ENCODE peak calls at places on chromosomes 11 and 22, in six cellular contexts. P is left lung, S is WTC11, Z is dorsolateral prefrontal cortex, A is pancreas, E is GM12878. K is an unnamed sample.

GRCh38 chr22:25492950-25493790 is 71.3 kb upstream of the GRK3 start:
- DNase-seq in P (no peak), S (no peak), Z (peak; percentile 99), A (no peak), E (no peak), K (no peak)

GRCh38 chr11:107593941-107594340 is 3.0 kb downstream of the ELMOD1 start:
- DNase-seq in P (no peak), S (peak; percentile 21), Z (no peak), A (no peak), E (no peak), K (no peak)

GRCh38 chr22:46914916-46915894 is 152.8 kb downstream of the TBC1D22A start:
- DNase-seq in P (no peak), S (no peak), Z (no peak), A (no peak), E (no peak), K (no peak)

GRCh38 chr11:68750197-68750987 is 928 bp downstream of the TESMIN start:
- DNase-seq in P (peak; percentile 88), S (peak; percentile 94), Z (no peak), A (no peak), E (no peak), K (peak; percentile 32)

GRCh38 chr11:57315491-57315890 is 9.3 kb downstream of the TNKS1BP1 start:
- DNase-seq in P (no peak), S (peak; percentile 39), Z (no peak), A (peak; percentile 49), E (no peak), K (no peak)

GRCh38 chr22:41598081-41598480 is 8.4 kb upstream of the PMM1 start:
- DNase-seq in P (no peak), S (no peak), Z (no peak), A (no peak), E (no peak), K (no peak)

GRCh38 chr11:128324051-128324481 is 263.3 kb downstream of the ETS1 start:
- DNase-seq in P (no peak), S (no peak), Z (no peak), A (no peak), E (no peak), K (no peak)

GRCh38 chr11:59787816-59788215 is 22.8 kb downstream of the MRPL16 start:
- DNase-seq in P (no peak), S (no peak), Z (no peak), A (no peak), E (no peak), K (no peak)

GRCh38 chr11:32858731-32859130 is 29.0 kb downstream of the PRRG4 start:
- DNase-seq in P (no peak), S (no peak), Z (no peak), A (no peak), E (no peak), K (no peak)

GRCh38 chr22:23095467-23096342 is 25.4 kb downstream of the GNAZ start:
- DNase-seq in P (no peak), S (no peak), Z (peak; percentile 39), A (no peak), E (no peak), K (no peak)

GRCh38 chr11:17528181-17528691 is 16.0 kb downstream of the USH1C start:
- DNase-seq in P (peak; percentile 75), S (peak; percentile 82), Z (peak; percentile 62), A (peak; percentile 52), E (no peak), K (no peak)

DNA sequence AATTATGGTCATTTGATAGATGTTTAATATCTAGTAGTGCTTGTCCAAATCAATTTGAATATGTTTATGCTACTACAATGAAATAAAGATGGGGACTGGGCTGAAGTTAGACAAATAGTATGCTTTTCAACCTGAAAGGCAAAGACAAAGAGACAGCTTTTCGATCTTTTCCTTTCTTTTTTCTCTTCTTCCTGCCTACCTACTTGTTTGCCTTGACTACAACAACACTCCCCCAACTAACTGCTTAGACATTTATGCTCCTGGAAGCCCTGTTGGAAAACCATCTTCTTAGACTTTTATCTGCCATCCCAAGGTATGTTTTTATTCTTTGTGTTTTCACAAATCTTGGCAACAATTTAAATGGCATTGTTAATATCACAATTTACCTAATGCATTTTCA is 374.4 kb upstream of the DDI1 start:
- DNase-seq in P (no peak), S (no peak), Z (no peak), A (no peak), E (no peak), K (no peak)
- TF ChIP-seq CTCF in P (no peak), S (no peak), Z (no peak), A (no peak), E (no peak), K (no peak)

DNA sequence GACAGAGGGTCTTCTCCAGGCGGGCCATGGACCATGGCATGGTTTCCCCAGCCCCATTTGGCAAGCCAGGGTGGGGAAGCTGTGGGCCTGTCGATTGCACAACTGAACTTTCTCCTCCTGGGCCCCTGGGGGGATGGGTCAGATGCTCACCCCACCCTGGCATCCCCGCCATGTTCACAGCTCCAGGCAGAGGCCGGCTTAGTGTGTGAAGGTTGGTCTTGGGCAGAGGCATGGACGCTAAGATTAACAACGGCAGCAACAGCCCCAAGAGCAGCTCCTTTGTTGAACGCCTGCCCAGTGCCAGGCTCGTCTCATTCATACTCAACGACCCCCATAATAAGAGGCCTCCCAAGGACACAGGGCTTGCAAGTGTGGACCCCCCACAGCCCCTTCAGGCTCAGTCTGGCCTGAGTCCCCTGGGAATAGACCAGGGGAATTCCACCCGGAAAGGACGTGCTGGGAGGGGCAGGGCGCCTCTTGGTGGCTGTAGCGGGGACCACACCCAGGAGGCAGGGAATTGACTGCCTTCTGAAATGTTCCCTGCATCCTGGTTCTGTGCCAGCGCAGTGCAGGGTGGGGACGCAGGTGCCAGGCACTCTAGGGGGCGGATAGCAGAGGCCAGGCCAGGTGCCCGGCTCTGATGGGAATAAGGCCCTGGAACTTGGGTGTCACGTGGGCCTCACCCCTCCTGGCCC is 8.3 kb downstream of the TSPO start:
- DNase-seq in P (no peak), S (peak; percentile 69), Z (no peak), A (peak; percentile 68), E (no peak), K (no peak)
- TF ChIP-seq CTCF in P (no peak), S (peak; percentile 62), Z (no peak), A (peak; percentile 8), E (peak; percentile 38), K (no peak)

GRCh38 chr11:64918056-64918455 is 1.0 kb upstream of the ATG2A start:
- DNase-seq in P (no peak), S (no peak), Z (no peak), A (no peak), E (no peak), K (no peak)
- TF ChIP-seq CTCF in P (no peak), S (no peak), Z (no peak), A (no peak), E (peak; percentile 37), K (no peak)

GRCh38 chr11:67581469-67581868 is 2.1 kb upstream of the GSTP1 start:
- DNase-seq in P (no peak), S (peak; percentile 35), Z (no peak), A (peak; percentile 45), E (no peak), K (no peak)

GRCh38 chr11:67577951-67578350 is 5.7 kb upstream of the GSTP1 start:
- DNase-seq in P (no peak), S (no peak), Z (no peak), A (no peak), E (no peak), K (no peak)

GRCh38 chr11:67572305-67572704 is 11.3 kb upstream of the GSTP1 start:
- DNase-seq in P (no peak), S (no peak), Z (no peak), A (no peak), E (no peak), K (no peak)

GRCh38 chr11:67572747-67573419 is 10.7 kb upstream of the GSTP1 start:
- DNase-seq in P (no peak), S (peak; percentile 71), Z (peak; percentile 53), A (peak; percentile 70), E (no peak), K (no peak)

DNA sequence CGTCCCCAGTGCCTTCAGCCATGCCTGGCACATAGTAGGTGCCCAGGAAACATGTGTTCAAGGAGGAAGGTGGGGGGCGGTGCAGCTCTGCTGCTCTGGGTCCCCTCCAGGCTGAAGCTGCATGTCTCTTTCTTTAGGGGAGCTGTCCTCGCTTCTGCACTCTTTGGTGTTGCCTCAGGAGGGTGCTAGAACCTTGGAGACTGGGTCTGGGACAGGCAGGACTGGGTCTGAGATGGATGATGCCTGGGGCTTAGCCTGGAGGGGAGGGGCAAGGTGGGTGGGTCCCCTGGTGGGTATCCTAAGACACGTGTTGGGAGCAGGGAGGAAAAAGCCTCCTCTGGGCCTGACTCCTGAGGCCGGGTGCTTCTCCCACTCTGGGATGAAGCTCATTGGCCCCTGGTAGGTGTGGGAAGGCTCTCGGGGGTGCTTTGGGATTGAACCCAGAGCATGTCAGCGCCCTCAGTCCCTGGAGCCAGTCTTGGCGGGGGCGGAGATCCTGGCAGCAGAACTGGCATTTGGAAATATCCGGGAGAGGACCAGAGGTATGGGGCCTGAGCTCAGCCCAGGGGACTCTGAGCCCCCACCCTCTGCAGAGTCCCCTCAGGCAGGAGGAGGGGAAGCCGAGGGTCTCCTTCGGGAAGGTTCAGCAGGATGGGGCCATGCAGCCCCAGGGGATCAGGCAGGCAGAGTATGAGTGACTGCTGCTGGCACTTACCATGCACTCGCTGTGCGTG is 6.7 kb upstream of the GSTP1 start:
- DNase-seq in P (no peak), S (peak; percentile 50), Z (no peak), A (no peak), E (no peak), K (no peak)
- TF ChIP-seq CTCF in P (no peak), S (no peak), Z (no peak), A (no peak), E (peak; percentile 49), K (no peak)